ENCODE peak calls at places on chromosomes 16 and 17, in ten cellular contexts. T is fibroblast of villous mesenchyme; C is activated effector memory CD4-positive, alpha-beta T cell treated with anti-CD3 and anti-CD28 coated beads, Interleukin-2, amount 50 U/mL, for 16 hours; L is GM20000; S is head of caudate nucleus; F is pancreas; G is activated naive CD4-positive, alpha-beta T cell treated with anti-CD3 and anti-CD28 coated beads, Interleukin-2, amount 50 U/mL, for 16 hours; D is colonic mucosa; B is fibroblast of the aortic adventitia; J is activated gamma-delta T cell treated with anti-CD3 and anti-CD28 coated beads, Interleukin-2, amount 50 U/mL, for 16 hours. Y is an unnamed sample.

GRCh38 chr16:50265260-50265659 is 1.1 kb upstream of the ADCY7 start:
- DNase-seq in G (no peak), F (no peak), B (no peak), D (peak; percentile 55), T (no peak), C (peak; percentile 76), J (no peak), S (no peak), L (no peak), Y (peak; percentile 55)

GRCh38 chr17:75721463-75722011 is 278 bp downstream of the ITGB4 start:
- DNase-seq in D (peak; percentile 64), G (no peak), J (no peak), T (no peak), S (no peak), C (no peak), L (no peak), B (no peak), F (no peak), Y (peak; percentile 41)

GRCh38 chr17:18143044-18143936 is 34.7 kb downstream of the MYO15A start:
- DNase-seq in G (no peak), L (peak; percentile 50), J (no peak), B (no peak), D (no peak), C (no peak), S (no peak), T (peak; percentile 12), F (no peak), Y (no peak)

GRCh38 chr17:77869665-77870132 is 88.8 kb upstream of the TNRC6C start:
- DNase-seq in D (no peak), S (no peak), B (no peak), T (no peak), G (no peak), J (no peak), F (peak; percentile 21), C (no peak), L (peak; percentile 81), Y (no peak)

GRCh38 chr16:89844739-89845339 is 16.6 kb downstream of the SPIRE2 start:
- DNase-seq in L (peak; percentile 7), G (no peak), S (no peak), B (no peak), T (no peak), D (no peak), C (no peak), J (no peak), F (no peak), Y (no peak)

GRCh38 chr17:65750678-65751077 is 189.2 kb upstream of the AXIN2 start:
- DNase-seq in D (peak; percentile 81), C (peak; percentile 76), J (peak; percentile 7), G (peak; percentile 49), T (peak; percentile 88), B (peak; percentile 96), L (no peak), S (no peak), F (peak; percentile 93), Y (no peak)

GRCh38 chr17:549197-550040 is 165.2 kb downstream of the VPS53 start:
- DNase-seq in J (no peak), T (peak; percentile 91), G (no peak), B (no peak), L (no peak), S (no peak), D (no peak), C (no peak), F (no peak), Y (no peak)

GRCh38 chr16:87470332-87470731 is 22.5 kb downstream of the ZCCHC14 start:
- DNase-seq in J (no peak), C (no peak), S (no peak), B (no peak), T (peak; percentile 85), L (no peak), G (no peak), F (no peak), D (no peak), Y (no peak)

GRCh38 chr17:46782250-46782953 is 36.1 kb downstream of the WNT3 start:
- DNase-seq in D (peak; percentile 36), T (peak; percentile 22), L (peak; percentile 69), J (no peak), S (no peak), C (no peak), G (no peak), F (no peak), B (no peak), Y (peak; percentile 85)

GRCh38 chr17:614637-615546 is 99.7 kb downstream of the VPS53 start:
- DNase-seq in L (no peak), G (no peak), C (no peak), J (no peak), D (no peak), B (no peak), T (peak; percentile 77), F (no peak), S (no peak), Y (no peak)

GRCh38 chr17:10094806-10095205 is 103.6 kb downstream of the GAS7 start:
- DNase-seq in L (no peak), C (no peak), S (no peak), T (peak; percentile 52), B (no peak), J (no peak), G (no peak), D (no peak), F (no peak), Y (no peak)

GRCh38 chr16:77944631-77945030 is 77.7 kb upstream of the CLEC3A start:
- DNase-seq in B (no peak), C (no peak), F (no peak), T (no peak), S (no peak), G (no peak), J (no peak), L (no peak), D (no peak), Y (no peak)

GRCh38 chr16:716768-717325 is 1.9 kb downstream of the METRN start:
- DNase-seq in B (no peak), G (no peak), T (no peak), D (no peak), C (no peak), L (no peak), S (no peak), F (no peak), J (no peak), Y (no peak)

GRCh38 chr17:77510133-77510796 is 369.5 kb downstream of the SEC14L1 start:
- DNase-seq in T (no peak), B (no peak), G (no peak), C (peak; percentile 51), D (no peak), L (no peak), F (peak; percentile 14), J (no peak), S (no peak), Y (no peak)

GRCh38 chr17:38341035-38341721 is 2.6 kb downstream of the GPR179 start:
- DNase-seq in C (no peak), F (peak; percentile 92), G (no peak), T (no peak), D (peak; percentile 25), J (no peak), B (peak; percentile 25), L (no peak), S (peak; percentile 88), Y (peak; percentile 53)

GRCh38 chr16:89907055-89907814 is 11.4 kb upstream of the MC1R start:
- DNase-seq in J (no peak), F (peak; percentile 65), G (no peak), S (no peak), C (no peak), L (no peak), D (no peak), B (no peak), T (no peak), Y (no peak)

GRCh38 chr17:79919164-79919585 is 79.9 kb upstream of the CBX4 start:
- DNase-seq in S (peak; percentile 95), L (no peak), J (no peak), C (no peak), B (peak; percentile 36), T (no peak), F (peak; percentile 100), D (peak; percentile 96), G (no peak), Y (peak; percentile 99)

GRCh38 chr17:8855477-8856204 is 11.8 kb downstream of the PIK3R6 start:
- DNase-seq in F (no peak), L (peak; percentile 50), C (peak; percentile 47), T (no peak), D (no peak), S (peak; percentile 33), J (no peak), B (no peak), G (no peak), Y (no peak)